ENCODE peak calls at places on chromosomes 13 and 19, in four cellular contexts. N, B, M and P are unnamed samples.

GRCh38 chr19:8935460-8935859 is 74.7 kb downstream of the MUC16 start:
- DNase-seq in N (no peak), B (no peak), M (no peak), P (no peak)

GRCh38 chr19:16061943-16062342 is 14.4 kb upstream of the TPM4 start:
- DNase-seq in N (no peak), B (no peak), M (no peak), P (no peak)

GRCh38 chr13:111505175-111505777 is 184.8 kb downstream of the TEX29 start:
- DNase-seq in N (no peak), B (no peak), M (no peak), P (no peak)

GRCh38 chr13:42957881-42958280 is 34.2 kb downstream of the EPSTI1 start:
- DNase-seq in N (no peak), B (no peak), M (no peak), P (no peak)

GRCh38 chr13:27621366-27622101 is at the start of gene POLR1D:
- DNase-seq in N (peak), B (peak), M (peak), P (peak)

GRCh38 chr13:51322826-51323225 is 16.7 kb upstream of the SERPINE3 start:
- DNase-seq in N (no peak), B (no peak), M (no peak), P (no peak)

GRCh38 chr13:76991432-76991795 is 467 bp upstream of the CLN5 start:
- DNase-seq in N (no peak), B (no peak), M (no peak), P (peak)

GRCh38 chr13:52187029-52187423 is 27.6 kb upstream of the NEK3 start:
- DNase-seq in N (no peak), B (no peak), M (no peak), P (no peak)

GRCh38 chr19:6803036-6803404 is 30.5 kb downstream of the VAV1 start:
- DNase-seq in N (no peak), B (no peak), M (no peak), P (no peak)

GRCh38 chr13:113598481-113598880 is 13.9 kb downstream of the TFDP1 start:
- DNase-seq in N (no peak), B (no peak), M (no peak), P (no peak)

GRCh38 chr13:35496761-35497386 is 20.4 kb upstream of the MAB21L1 start:
- DNase-seq in N (no peak), B (no peak), M (no peak), P (no peak)

GRCh38 chr19:50712833-50713232 is 6.8 kb downstream of the SHANK1 start:
- DNase-seq in N (no peak), B (no peak), M (no peak), P (no peak)

GRCh38 chr13:114130708-114131580 is 1.5 kb downstream of the RASA3 start:
- DNase-seq in N (peak), B (peak), M (peak), P (peak)

GRCh38 chr13:48778551-48779088 is 124.9 kb downstream of the CYSLTR2 start:
- DNase-seq in N (no peak), B (no peak), M (no peak), P (no peak)

GRCh38 chr19:33686687-33687541 is 65.2 kb downstream of the CHST8 start:
- DNase-seq in N (no peak), B (no peak), M (no peak), P (no peak)

GRCh38 chr19:27794444-27795042 is 1418.4 kb downstream of the UQCRFS1 start:
- DNase-seq in N (peak), B (peak), M (no peak), P (no peak)

GRCh38 chr19:50835785-50836542 is 2.6 kb upstream of the KLK15 start:
- DNase-seq in N (peak), B (peak), M (peak), P (peak)

GRCh38 chr13:66329988-66330429 is 900.1 kb downstream of the PCDH9 start:
- DNase-seq in N (peak), B (no peak), M (no peak), P (no peak)

GRCh38 chr19:1156305-1156801 is 17.7 kb downstream of the SBNO2 start:
- DNase-seq in N (no peak), B (no peak), M (no peak), P (no peak)

GRCh38 chr13:78876915-78877549 is 218.1 kb upstream of the OBI1 start:
- DNase-seq in N (no peak), B (no peak), M (no peak), P (no peak)

GRCh38 chr13:25688524-25688923 is 316.8 kb downstream of the ATP8A2 start:
- DNase-seq in N (no peak), B (no peak), M (no peak), P (no peak)

GRCh38 chr19:2478324-2478755 is 2.4 kb downstream of the GADD45B start:
- DNase-seq in N (peak), B (peak), M (peak), P (peak)

GRCh38 chr19:494171-495046 is 1.9 kb upstream of the MADCAM1 start:
- DNase-seq in N (no peak), B (no peak), M (no peak), P (no peak)

GRCh38 chr19:35031072-35031881 is 1.0 kb downstream of the SCN1B start:
- DNase-seq in N (peak), B (peak), M (no peak), P (no peak)

GRCh38 chr13:97121894-97122293 is 100.2 kb upstream of the MBNL2 start:
- DNase-seq in N (peak), B (no peak), M (no peak), P (no peak)

GRCh38 chr13:97911311-97912138 is 42.0 kb upstream of the IPO5 start:
- DNase-seq in N (peak), B (no peak), M (no peak), P (no peak)

GRCh38 chr19:4224470-4224869 is 4.9 kb upstream of the EBI3 start:
- DNase-seq in N (no peak), B (no peak), M (no peak), P (no peak)

GRCh38 chr13:85148009-85148408 is 651.2 kb downstream of the SLITRK6 start:
- DNase-seq in N (no peak), B (no peak), M (no peak), P (no peak)

DNA sequence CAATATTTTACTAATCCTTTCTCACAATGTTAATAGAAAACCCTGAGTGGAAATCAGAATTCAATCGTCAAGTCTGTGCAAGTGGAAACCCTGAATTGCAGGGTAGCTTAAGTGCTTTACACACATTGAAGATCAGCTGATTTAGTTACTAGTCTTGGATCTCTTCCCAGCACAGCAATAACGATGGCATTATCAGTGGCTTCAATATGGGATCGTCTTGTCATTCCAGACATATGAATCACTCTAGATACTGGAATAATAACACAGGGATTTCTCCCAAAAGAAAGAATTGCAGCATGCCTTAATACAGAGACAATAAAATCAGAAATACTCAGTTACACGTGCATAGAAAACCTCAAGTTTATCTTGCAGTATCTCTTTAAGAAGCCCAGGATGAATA is 12.6 kb upstream of the METTL21C start:
- DNase-seq in N (peak), B (no peak), M (no peak), P (no peak)
- H3K27ac ChIP-seq in N (no peak), B (no peak), M (no peak), P (no peak)

DNA sequence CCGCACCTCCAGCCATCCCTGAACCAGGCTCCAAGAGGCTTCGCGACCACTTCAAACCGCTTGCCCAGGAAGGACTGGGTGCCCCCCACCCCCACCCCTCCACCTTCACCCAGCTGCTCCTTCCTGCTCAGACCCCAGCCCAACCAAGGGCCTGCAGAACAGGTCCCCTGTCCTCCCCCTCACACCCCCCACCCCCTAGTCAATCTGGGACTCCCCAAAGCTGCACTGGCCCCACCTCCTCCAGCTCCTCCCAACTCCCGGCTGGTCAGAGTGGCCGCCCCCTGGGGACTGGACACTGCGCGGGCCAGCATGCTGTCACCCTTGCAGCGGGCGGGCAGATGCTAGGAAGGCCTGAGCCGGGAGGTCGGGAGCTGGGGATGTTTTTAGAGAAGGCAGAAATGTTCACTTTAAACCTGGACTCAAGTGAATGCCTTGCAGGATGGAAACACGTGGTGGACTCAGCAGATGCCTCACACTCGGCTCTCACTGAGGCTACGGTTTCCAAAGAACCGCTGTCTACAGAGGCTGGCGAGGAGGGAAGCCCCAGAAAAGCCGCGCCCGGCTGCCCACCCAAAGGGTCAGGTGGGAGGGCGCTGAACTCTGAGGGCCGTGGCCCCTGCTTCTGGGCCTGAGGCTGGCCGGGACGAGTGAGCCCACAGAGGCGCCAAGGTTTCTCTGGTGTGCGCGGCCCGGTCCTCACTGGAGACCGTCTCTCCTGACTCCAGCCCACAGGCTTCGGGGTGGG is 8.0 kb downstream of the RPL36 start:
- DNase-seq in N (no peak), B (no peak), M (no peak), P (no peak)
- TF ChIP-seq POLR2A in N (no peak), B (no peak), M (no peak), P (no peak)

GRCh38 chr13:74131206-74131605 is 3.0 kb downstream of the KLF12 start:
- DNase-seq in N (no peak), B (no peak), M (no peak), P (no peak)

GRCh38 chr13:74128171-74128767 is 5.9 kb downstream of the KLF12 start:
- DNase-seq in N (peak), B (no peak), M (no peak), P (no peak)

GRCh38 chr13:74132152-74132767 is 1.9 kb downstream of the KLF12 start:
- DNase-seq in N (peak), B (no peak), M (no peak), P (peak)

GRCh38 chr13:74132768-74133656 is 1.2 kb downstream of the KLF12 start:
- DNase-seq in N (peak), B (peak), M (no peak), P (peak)

DNA sequence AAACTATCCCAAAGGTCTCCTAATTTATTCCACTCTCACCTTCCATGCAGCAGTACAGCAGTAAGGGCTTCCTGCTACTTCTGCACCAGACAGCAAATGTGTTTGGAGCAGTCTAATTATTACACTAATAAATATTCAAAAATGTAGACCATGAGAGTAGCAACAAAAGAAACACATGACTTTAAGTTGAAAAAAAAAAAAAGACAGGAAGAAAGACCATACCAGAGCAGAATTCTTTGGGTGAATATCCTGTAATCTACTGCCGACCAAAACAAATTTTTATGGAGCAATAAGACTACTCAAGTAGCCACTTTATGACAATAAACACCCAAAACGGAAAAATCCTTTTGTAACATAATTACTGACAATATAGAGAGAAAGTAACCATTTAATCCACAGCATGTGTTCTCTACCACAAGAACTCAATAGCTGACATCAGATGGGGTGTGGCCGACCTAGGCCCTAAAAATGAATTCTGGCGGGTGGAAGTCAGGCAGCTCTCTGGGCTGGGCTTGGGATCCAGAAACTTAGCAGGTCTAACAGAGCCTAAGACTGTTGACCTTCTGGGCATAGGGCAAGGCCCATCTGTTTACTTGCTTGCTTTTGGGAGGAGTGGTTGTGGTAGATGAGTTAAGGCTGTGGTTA is 4.6 kb downstream of the KLF12 start:
- DNase-seq in N (no peak), B (no peak), M (no peak), P (no peak)
- H3K4me3 ChIP-seq in N (no peak), B (no peak), M (no peak), P (no peak)

DNA sequence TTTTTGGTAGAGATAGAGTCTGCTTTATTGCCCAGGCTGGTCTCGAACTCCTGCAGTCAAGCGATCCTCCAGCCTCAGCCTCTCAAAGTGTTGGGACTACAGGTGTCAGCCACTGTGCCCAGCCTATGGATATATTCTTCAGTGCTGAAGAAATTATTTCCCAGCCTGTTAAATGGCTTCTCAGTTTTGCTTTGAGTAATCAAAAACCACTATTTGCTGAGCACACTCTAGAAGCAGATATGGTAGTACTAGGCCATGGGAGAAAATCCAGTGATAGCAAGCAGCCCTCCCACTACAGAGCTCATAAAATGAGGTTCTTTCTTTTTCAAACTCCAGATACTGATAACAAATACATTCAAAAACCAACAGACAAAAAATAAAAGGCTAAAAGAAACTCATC is 80.6 kb upstream of the CLDN10 start:
- DNase-seq in N (no peak), B (no peak), M (no peak), P (no peak)
- H3K27ac ChIP-seq in N (no peak), B (no peak), M (no peak), P (no peak)

DNA sequence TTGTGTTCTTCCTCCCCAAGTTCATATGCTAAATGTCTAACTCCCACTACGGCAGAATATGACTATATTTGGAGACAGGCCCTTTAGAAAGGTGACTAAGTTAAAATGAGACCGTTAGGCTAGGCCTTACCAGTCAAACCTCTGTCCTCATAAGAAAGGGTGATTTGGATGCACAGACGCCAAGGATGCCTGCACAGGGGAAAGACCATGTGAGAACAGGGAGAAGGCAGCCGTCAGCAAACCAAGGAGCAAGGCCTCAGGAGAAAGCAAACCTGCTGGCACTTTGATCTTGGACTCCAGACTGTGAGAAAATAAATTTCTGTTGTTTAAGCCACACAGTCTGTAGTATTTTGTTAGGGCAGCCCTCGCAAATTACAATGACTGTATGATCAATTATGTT is 13.1 kb upstream of the FOXO1 start:
- DNase-seq in N (no peak), B (no peak), M (no peak), P (no peak)
- TF ChIP-seq POLR2A in N (no peak), B (no peak), M (no peak), P (no peak)

GRCh38 chr19:46634656-46635218 is 1.3 kb downstream of the GNG8 start:
- DNase-seq in N (no peak), B (no peak), M (no peak), P (no peak)
- H3K4me3 ChIP-seq in N (peak), B (no peak), M (no peak), P (peak)

GRCh38 chr19:13047374-13047773 is 52.1 kb downstream of the NFIX start:
- DNase-seq in N (no peak), B (no peak), M (no peak), P (no peak)
- H3K27ac ChIP-seq in N (no peak), B (no peak), M (no peak), P (no peak)

GRCh38 chr13:33800646-33801186 is 17.2 kb upstream of the RFC3 start:
- DNase-seq in N (no peak), B (no peak), M (no peak), P (no peak)
- TF ChIP-seq POLR2A in N (no peak), B (no peak), M (no peak), P (no peak)